ENCODE peak calls at places on chromosomes 16 and 17, in seven cellular contexts. One of them, this sample, is unnamed.

GRCh38 chr16:11316331-11317015 is 28.8 kb upstream of the RMI2 start:
- DNase-seq in NB4: no peak
- DNase-seq in fibroblast of villous mesenchyme: peak; percentile 60
- DNase-seq in mesothelial cell of epicardium: no peak
- DNase-seq in effector CD4-positive, alpha-beta T cell: no peak
- DNase-seq in GM13977: no peak
- DNase-seq in mammary epithelial cell: no peak
- DNase-seq in this sample: no peak

GRCh38 chr16:87698676-87699179 is 67.1 kb downstream of the KLHDC4 start:
- DNase-seq in fibroblast of villous mesenchyme: no peak
- DNase-seq in NB4: no peak
- DNase-seq in mammary epithelial cell: no peak
- DNase-seq in effector CD4-positive, alpha-beta T cell: no peak
- DNase-seq in GM13977: no peak
- DNase-seq in mesothelial cell of epicardium: no peak
- DNase-seq in this sample: no peak

GRCh38 chr17:40180694-40181093 is 3.4 kb downstream of the RAPGEFL1 start:
- DNase-seq in GM13977: no peak
- DNase-seq in mammary epithelial cell: no peak
- DNase-seq in effector CD4-positive, alpha-beta T cell: no peak
- DNase-seq in NB4: no peak
- DNase-seq in fibroblast of villous mesenchyme: no peak
- DNase-seq in mesothelial cell of epicardium: no peak
- DNase-seq in this sample: no peak

GRCh38 chr16:53948734-53949430 is 244.9 kb downstream of the FTO start:
- DNase-seq in effector CD4-positive, alpha-beta T cell: no peak
- DNase-seq in NB4: no peak
- DNase-seq in GM13977: no peak
- DNase-seq in mesothelial cell of epicardium: no peak
- DNase-seq in mammary epithelial cell: no peak
- DNase-seq in fibroblast of villous mesenchyme: no peak
- DNase-seq in this sample: no peak

GRCh38 chr16:54934536-54935410 is 4.1 kb downstream of the IRX5 start:
- DNase-seq in fibroblast of villous mesenchyme: no peak
- DNase-seq in effector CD4-positive, alpha-beta T cell: no peak
- DNase-seq in GM13977: peak; percentile 36
- DNase-seq in mammary epithelial cell: peak; percentile 71
- DNase-seq in NB4: no peak
- DNase-seq in mesothelial cell of epicardium: no peak
- DNase-seq in this sample: no peak

GRCh38 chr17:77580531-77580930 is 378.0 kb upstream of the TNRC6C start:
- DNase-seq in mesothelial cell of epicardium: no peak
- DNase-seq in mammary epithelial cell: no peak
- DNase-seq in fibroblast of villous mesenchyme: no peak
- DNase-seq in GM13977: no peak
- DNase-seq in NB4: no peak
- DNase-seq in effector CD4-positive, alpha-beta T cell: no peak
- DNase-seq in this sample: no peak

GRCh38 chr17:146983-147761 is 9.8 kb downstream of the SCGB1C2 start:
- DNase-seq in fibroblast of villous mesenchyme: no peak
- DNase-seq in mammary epithelial cell: no peak
- DNase-seq in mesothelial cell of epicardium: no peak
- DNase-seq in GM13977: no peak
- DNase-seq in effector CD4-positive, alpha-beta T cell: no peak
- DNase-seq in NB4: no peak
- DNase-seq in this sample: no peak

GRCh38 chr17:62617894-62618472 is 9.5 kb upstream of the MRC2 start:
- DNase-seq in effector CD4-positive, alpha-beta T cell: no peak
- DNase-seq in GM13977: no peak
- DNase-seq in mammary epithelial cell: no peak
- DNase-seq in fibroblast of villous mesenchyme: peak; percentile 55
- DNase-seq in mesothelial cell of epicardium: no peak
- DNase-seq in NB4: peak; percentile 12
- DNase-seq in this sample: no peak

GRCh38 chr16:89370601-89371000 is 119.8 kb downstream of the ANKRD11 start:
- DNase-seq in mammary epithelial cell: no peak
- DNase-seq in fibroblast of villous mesenchyme: no peak
- DNase-seq in GM13977: no peak
- DNase-seq in mesothelial cell of epicardium: no peak
- DNase-seq in effector CD4-positive, alpha-beta T cell: no peak
- DNase-seq in NB4: no peak
- DNase-seq in this sample: no peak

GRCh38 chr17:44307387-44308186 is 814 bp upstream of the RUNDC3A start:
- DNase-seq in mammary epithelial cell: peak; percentile 50
- DNase-seq in GM13977: no peak
- DNase-seq in fibroblast of villous mesenchyme: peak; percentile 64
- DNase-seq in NB4: no peak
- DNase-seq in mesothelial cell of epicardium: no peak
- DNase-seq in effector CD4-positive, alpha-beta T cell: no peak
- DNase-seq in this sample: no peak

GRCh38 chr16:9489823-9490467 is 398.5 kb downstream of the HAPSTR1 start:
- DNase-seq in NB4: no peak
- DNase-seq in fibroblast of villous mesenchyme: no peak
- DNase-seq in GM13977: no peak
- DNase-seq in effector CD4-positive, alpha-beta T cell: no peak
- DNase-seq in mammary epithelial cell: no peak
- DNase-seq in mesothelial cell of epicardium: no peak
- DNase-seq in this sample: no peak

GRCh38 chr17:31413871-31414589 is 22.6 kb downstream of the RAB11FIP4 start:
- DNase-seq in effector CD4-positive, alpha-beta T cell: no peak
- DNase-seq in mammary epithelial cell: peak; percentile 82
- DNase-seq in fibroblast of villous mesenchyme: peak; percentile 73
- DNase-seq in NB4: peak; percentile 52
- DNase-seq in GM13977: no peak
- DNase-seq in mesothelial cell of epicardium: no peak
- DNase-seq in this sample: no peak

This sample was measured in epithelial cell of proximal tubule.